ENCODE peak calls at places on chromosomes 2 and 18, in eight cellular contexts. Y is heart left ventricle, D is upper lobe of right lung, K is small intestine, S is endodermal cell, W is Peyer's patch, I is spleen, G is adrenal gland. B is an unnamed sample. For H3K9me3 and H3K27me3, the result is how much of the 10 kb centered on the place peaks cover.

GRCh38 chr2:29703336-29703735 is 218.1 kb downstream of the ALK start:
- DNase-seq in S (no peak), Y (no peak), D (no peak), G (no peak), K (no peak), I (no peak), W (no peak), B (no peak)

GRCh38 chr2:151808258-151809072 is 19.8 kb downstream of the ARL5A start:
- DNase-seq in Y (no peak), S (no peak), D (no peak), W (no peak), K (peak), G (no peak), I (no peak), B (no peak)

GRCh38 chr2:34738691-34739090 is 1139.6 kb upstream of the FAM98A start:
- DNase-seq in W (no peak), D (no peak), S (peak), I (no peak), K (no peak), G (no peak), Y (no peak), B (no peak)

GRCh38 chr2:231115651-231116050 is 9.2 kb downstream of the HTR2B start:
- DNase-seq in W (no peak), D (no peak), Y (no peak), I (no peak), K (no peak), G (no peak), S (no peak), B (no peak)

GRCh38 chr2:236646871-236647270 is 77.2 kb downstream of the ACKR3 start:
- DNase-seq in D (no peak), I (no peak), Y (no peak), W (peak), S (peak), G (no peak), K (no peak), B (no peak)

GRCh38 chr2:188130317-188130716 is 161.4 kb upstream of the GULP1 start:
- DNase-seq in S (no peak), K (no peak), I (no peak), W (no peak), Y (no peak), D (no peak), G (no peak), B (no peak)

GRCh38 chr2:84741182-84741822 is 139.6 kb downstream of the TRABD2A start:
- DNase-seq in W (no peak), G (no peak), Y (no peak), K (peak), S (peak), D (no peak), I (peak), B (no peak)

GRCh38 chr2:119326938-119327337 is 39.7 kb downstream of the C2orf76 start:
- DNase-seq in K (no peak), I (no peak), W (no peak), G (no peak), S (no peak), D (no peak), Y (no peak), B (no peak)

GRCh38 chr2:119049968-119050657 is 108.1 kb downstream of the MARCO start:
- DNase-seq in Y (no peak), W (no peak), K (no peak), S (peak), G (no peak), I (no peak), D (no peak), B (peak)

GRCh38 chr18:51988277-51988676 is 351.7 kb upstream of the DCC start:
- DNase-seq in W (no peak), S (no peak), K (no peak), G (no peak), Y (no peak), I (no peak), D (no peak), B (no peak)

GRCh38 chr2:61585383-61585782 is 47.2 kb upstream of the XPO1 start:
- DNase-seq in S (no peak), W (no peak), Y (no peak), G (no peak), K (no peak), D (no peak), I (no peak), B (no peak)

GRCh38 chr2:179106342-179107178 is 56.6 kb upstream of the CCDC141 start:
- DNase-seq in D (no peak), S (no peak), I (no peak), G (peak), Y (no peak), W (no peak), K (peak), B (no peak)

GRCh38 chr2:215904101-215904500 is 109.2 kb downstream of the MREG start:
- DNase-seq in K (no peak), W (no peak), G (no peak), I (no peak), S (no peak), D (no peak), Y (no peak), B (no peak)

GRCh38 chr2:43132523-43133301 is 93.7 kb downstream of the ZFP36L2 start:
- DNase-seq in G (no peak), W (peak), Y (no peak), S (peak), D (no peak), K (peak), I (peak), B (no peak)

GRCh38 chr2:50719837-50720694 is 311.9 kb downstream of the NRXN1 start:
- DNase-seq in W (no peak), S (no peak), D (no peak), Y (no peak), G (no peak), K (no peak), I (no peak), B (no peak)

DNA sequence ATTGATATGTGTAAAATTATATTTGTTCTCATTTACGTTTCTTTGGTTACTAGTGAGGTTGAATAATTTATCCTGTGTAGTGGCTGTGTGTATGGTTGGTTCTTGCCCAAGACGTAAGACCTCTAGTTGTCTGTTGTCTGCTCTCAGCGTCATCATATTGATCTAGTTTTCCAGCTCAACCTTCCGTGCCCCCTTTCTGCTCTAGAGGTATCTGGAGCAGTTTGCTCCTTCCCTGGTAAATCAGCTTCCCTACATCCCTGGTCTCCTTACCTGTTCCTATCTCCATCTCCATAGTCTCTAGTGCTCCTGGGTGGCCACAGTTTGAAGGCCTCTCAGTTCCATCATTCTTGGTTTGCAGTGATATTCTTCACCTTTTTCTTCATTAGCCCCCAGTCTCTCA is 1.2 kb downstream of the SMYD5 start:
- DNase-seq in K (no peak), W (no peak), I (no peak), Y (no peak), S (no peak), G (no peak), D (no peak), B (no peak)
- H3K4me3 ChIP-seq in K (no peak), W (no peak), I (peak), Y (no peak), S (peak), G (no peak), D (peak), B (no peak)

DNA sequence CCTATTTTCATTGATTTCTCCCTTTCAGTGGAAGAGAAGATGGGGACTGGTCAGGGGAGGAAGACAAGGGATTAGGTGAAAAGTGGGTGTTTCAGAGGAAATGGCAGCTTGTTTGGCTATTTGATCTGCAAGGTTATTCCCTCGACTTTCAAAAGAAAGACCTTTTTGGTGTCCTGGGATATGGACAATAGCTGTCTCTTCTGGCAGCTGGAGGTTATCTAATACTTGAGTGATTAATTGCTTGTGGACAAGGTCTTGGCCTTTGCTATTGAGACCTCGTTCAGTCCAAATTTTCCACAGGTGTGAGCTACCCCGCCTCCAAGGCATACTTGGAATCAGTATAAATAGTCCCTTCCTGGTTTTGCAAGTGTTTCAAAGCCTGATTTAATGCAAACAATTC is 33.3 kb upstream of the TRAPPC8 start:
- DNase-seq in Y (no peak), G (no peak), S (peak), K (no peak), W (no peak), D (no peak), I (no peak), B (no peak)
- H3K9me3 ChIP-seq in Y (under half), G (under half), S (half or more), K (under half), W (under half), D (under half), I (under half), B (under half)

DNA sequence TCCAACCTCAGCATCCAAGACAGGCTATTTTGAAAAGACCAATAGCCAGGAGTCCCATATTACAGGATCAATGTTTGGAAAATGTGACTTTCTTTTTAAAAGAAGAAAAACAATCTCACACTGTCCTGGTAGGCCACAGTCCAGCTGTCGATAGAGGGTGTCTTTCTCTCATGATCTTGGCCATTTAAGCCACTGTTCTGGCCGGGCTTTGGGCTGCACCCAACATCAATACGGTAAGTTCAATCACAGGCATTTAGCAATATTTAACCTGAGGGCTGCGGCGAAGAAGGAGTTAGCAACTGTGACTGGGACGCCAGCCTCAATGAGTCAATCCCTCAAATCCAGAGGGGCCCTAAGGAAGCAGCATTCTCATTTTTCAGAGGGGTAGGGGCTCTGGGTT is 69.0 kb downstream of the CELF4 start:
- DNase-seq in K (no peak), G (no peak), W (no peak), I (no peak), Y (no peak), S (no peak), D (no peak), B (no peak)
- H3K27me3 ChIP-seq in K (under half), G (under half), W (under half), I (under half), Y (under half), S (under half), D (under half), B (under half)

DNA sequence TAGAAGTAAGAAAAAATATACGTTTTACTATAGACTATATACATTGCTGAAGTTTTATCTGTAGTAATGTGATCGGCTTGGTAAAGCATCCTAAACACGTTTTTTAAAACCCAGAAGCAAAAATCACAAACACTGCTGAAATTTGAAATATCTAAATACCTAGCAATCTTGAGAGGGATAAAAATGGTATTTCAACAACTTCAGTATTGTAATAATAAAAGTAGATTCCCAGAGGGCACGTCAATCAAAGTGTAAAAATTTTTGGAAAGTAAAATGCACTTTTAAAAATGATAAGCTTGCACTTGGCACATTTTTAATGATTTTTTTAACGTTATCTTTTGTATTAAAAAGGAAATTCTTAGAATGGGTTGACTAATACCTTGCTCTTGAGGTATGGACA is 1.6 kb downstream of the ZC3H6 start:
- DNase-seq in Y (no peak), I (no peak), G (no peak), D (no peak), K (no peak), S (no peak), W (no peak), B (no peak)
- H3K4me3 ChIP-seq in Y (peak), I (peak), G (no peak), D (peak), K (no peak), S (peak), W (no peak), B (peak)

DNA sequence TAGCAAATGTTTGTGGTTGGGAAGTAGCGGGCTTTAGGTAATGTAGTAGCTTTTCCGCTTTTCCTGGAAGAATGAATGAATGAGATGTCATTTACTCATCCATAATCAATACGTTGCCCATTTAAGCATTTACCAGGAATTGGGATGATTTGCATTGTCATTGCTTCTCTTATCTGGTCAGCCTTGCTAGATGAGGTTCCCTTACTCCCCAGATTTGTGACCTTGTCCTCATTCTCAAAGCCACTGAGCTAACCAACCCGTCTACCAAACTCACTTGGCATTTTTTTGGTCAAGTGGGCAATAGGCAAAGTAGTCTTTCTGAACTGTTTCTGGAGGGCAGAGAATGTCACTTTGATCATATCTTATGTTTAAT is 756 bp downstream of the GALNT1 start:
- DNase-seq in D (no peak), I (no peak), K (no peak), Y (no peak), G (no peak), S (no peak), W (no peak), B (no peak)
- H3K9me3 ChIP-seq in D (under half), I (under half), K (under half), Y (under half), G (under half), S (under half), W (under half), B (under half)

GRCh38 chr2:163690896-163691295 is 44.9 kb downstream of the FIGN start:
- DNase-seq in S (no peak), K (no peak), D (no peak), G (no peak), I (no peak), W (no peak), Y (no peak), B (no peak)
- H3K27me3 ChIP-seq in S (under half), K (under half), D (under half), G (under half), I (under half), W (under half), Y (under half), B (under half)

DNA sequence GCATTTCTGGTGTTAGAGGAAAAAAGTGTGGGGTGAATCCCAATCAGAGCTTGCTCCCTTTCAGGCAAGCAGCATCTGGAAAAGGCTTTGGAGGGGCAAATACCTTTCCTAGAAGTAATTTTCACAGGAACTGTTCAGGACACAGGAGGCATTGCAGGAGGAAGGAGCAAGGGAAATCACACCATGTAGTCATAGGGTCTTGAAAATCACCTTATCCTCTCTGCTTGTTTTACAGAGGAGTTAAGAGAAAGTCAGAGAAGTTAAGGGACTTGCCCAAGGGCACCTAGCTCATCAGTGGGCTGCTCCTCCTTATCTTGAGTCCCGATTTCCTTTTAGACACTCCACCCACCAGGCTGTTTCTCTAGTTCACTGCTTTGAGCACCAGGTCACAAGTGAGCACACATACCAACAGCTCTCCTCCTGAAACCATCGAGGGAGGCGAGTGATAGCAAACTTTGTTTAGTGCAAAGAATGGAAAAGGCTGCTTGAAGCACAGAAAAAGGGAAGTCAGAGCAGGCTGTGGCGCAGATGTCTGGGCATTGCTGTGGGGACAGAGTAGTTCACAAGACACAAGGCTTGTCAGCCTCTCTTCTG is 89.2 kb upstream of the CXCR4 start:
- DNase-seq in I (peak), G (no peak), Y (no peak), D (peak), S (no peak), W (no peak), K (no peak), B (peak)
- H3K4me3 ChIP-seq in I (no peak), G (no peak), Y (no peak), D (no peak), S (no peak), W (no peak), K (no peak), B (no peak)

DNA sequence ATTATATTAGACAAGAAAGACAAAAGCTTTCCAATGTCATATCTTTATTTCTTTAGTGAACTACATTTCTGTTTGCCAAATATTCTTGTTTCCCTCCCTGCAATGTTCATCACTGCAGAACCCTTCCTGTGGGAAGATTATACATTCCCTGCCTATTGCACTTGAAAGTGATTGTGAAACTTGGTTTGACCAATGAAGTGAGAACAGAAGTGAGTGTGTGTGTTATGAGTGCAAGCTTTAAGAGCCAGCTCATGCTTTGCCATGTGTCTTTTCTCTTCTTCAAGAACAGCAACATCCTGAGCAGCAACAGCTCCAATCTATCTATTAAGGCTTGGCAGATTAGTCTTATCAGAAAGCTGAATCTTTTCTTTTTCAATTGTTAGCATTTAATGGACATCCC is 42.0 kb upstream of the UBE2E3 start:
- DNase-seq in D (no peak), I (no peak), G (no peak), W (no peak), S (no peak), K (no peak), Y (no peak), B (no peak)
- H3K9me3 ChIP-seq in D (under half), I (under half), G (under half), W (under half), S (under half), K (under half), Y (under half), B (under half)

B was measured in esophagus muscularis mucosa.